ENCODE peak calls at places on chromosomes 2 and 18, in ten cellular contexts. Y, H, O, G, Z, E, D, P, B and U are unnamed samples.

GRCh38 chr2:182894174-182894573 is 27.7 kb upstream of the FRZB start:
- DNase-seq in Y (no peak), G (no peak), B (no peak), P (no peak), E (no peak), H (no peak), O (no peak), D (no peak), Z (no peak), U (no peak)

GRCh38 chr18:2905802-2906521 is 59.2 kb downstream of the EMILIN2 start:
- DNase-seq in P (peak; percentile 57), H (no peak), O (peak; percentile 52), Z (peak; percentile 87), D (peak; percentile 51), G (no peak), E (no peak), B (peak; percentile 60), Y (peak; percentile 77), U (no peak)

GRCh38 chr18:79545714-79546113 is 133.9 kb upstream of the CTDP1 start:
- DNase-seq in G (no peak), Y (peak; percentile 31), P (no peak), H (no peak), D (no peak), O (no peak), Z (peak; percentile 50), E (no peak), B (no peak), U (no peak)

GRCh38 chr2:160910681-160911080 is 249.5 kb upstream of the TANK start:
- DNase-seq in P (peak; percentile 46), D (no peak), E (no peak), Y (no peak), B (no peak), O (no peak), G (no peak), H (peak; percentile 23), Z (no peak), U (no peak)

GRCh38 chr18:65468881-65469280 is 281.9 kb upstream of the CDH7 start:
- DNase-seq in Z (no peak), Y (no peak), B (no peak), E (no peak), G (no peak), P (no peak), H (no peak), D (no peak), O (no peak), U (no peak)

GRCh38 chr2:68901561-68901960 is 30.4 kb upstream of the BMP10 start:
- DNase-seq in G (no peak), Z (no peak), O (no peak), D (no peak), E (no peak), Y (no peak), H (no peak), B (no peak), P (no peak), U (no peak)

GRCh38 chr2:183078467-183079334 is at the start of gene DUSP19:
- DNase-seq in E (peak; percentile 97), Z (peak; percentile 81), Y (peak; percentile 99), P (peak; percentile 92), B (peak; percentile 97), H (peak; percentile 80), G (peak; percentile 93), D (peak; percentile 91), O (peak; percentile 94), U (peak; percentile 88)

GRCh38 chr18:75353357-75353756 is 74.1 kb downstream of the SMIM21 start:
- DNase-seq in D (no peak), G (no peak), B (no peak), P (no peak), E (no peak), O (no peak), H (no peak), Z (no peak), Y (no peak), U (no peak)

GRCh38 chr18:49588971-49589370 is 27.1 kb downstream of the LIPG start:
- DNase-seq in Z (no peak), P (no peak), Y (no peak), H (no peak), E (no peak), G (no peak), D (no peak), O (no peak), B (no peak), U (no peak)

GRCh38 chr2:2600466-2600865 is 269.4 kb upstream of the MYT1L start:
- DNase-seq in E (no peak), H (no peak), D (no peak), Z (no peak), B (no peak), O (no peak), G (no peak), P (no peak), Y (no peak), U (no peak)

GRCh38 chr2:64838817-64839216 is 150.4 kb upstream of the SLC1A4 start:
- DNase-seq in G (no peak), D (no peak), Y (no peak), O (no peak), P (peak; percentile 71), Z (peak; percentile 71), H (peak; percentile 45), B (peak; percentile 38), E (peak; percentile 95), U (no peak)

GRCh38 chr18:79315589-79315988 is 80.1 kb upstream of the NFATC1 start:
- DNase-seq in P (no peak), B (no peak), O (no peak), G (no peak), E (no peak), H (no peak), Z (no peak), Y (no peak), D (no peak), U (no peak)

GRCh38 chr2:44118257-44118656 is 50.4 kb upstream of the PPM1B start:
- DNase-seq in P (peak; percentile 64), D (peak; percentile 23), B (no peak), Y (no peak), H (no peak), O (no peak), G (no peak), Z (no peak), E (no peak), U (no peak)

GRCh38 chr2:160419776-160420521 is 73.7 kb downstream of the RBMS1 start:
- DNase-seq in Y (no peak), G (no peak), P (peak; percentile 66), D (no peak), B (no peak), O (no peak), H (no peak), E (no peak), Z (no peak), U (no peak)

GRCh38 chr2:54570925-54571694 is 115.0 kb downstream of the SPTBN1 start:
- DNase-seq in H (peak; percentile 67), B (peak; percentile 75), G (peak; percentile 45), P (peak; percentile 97), Z (peak; percentile 72), O (no peak), Y (no peak), D (peak; percentile 89), E (peak; percentile 91), U (no peak)

GRCh38 chr18:47790036-47790435 is 140.4 kb downstream of the SMAD2 start:
- DNase-seq in D (no peak), E (no peak), O (no peak), P (no peak), Y (no peak), H (no peak), B (no peak), G (no peak), Z (no peak), U (no peak)

GRCh38 chr2:186486651-186487647 is 889 bp downstream of the ZC3H15 start:
- DNase-seq in D (no peak), H (no peak), O (no peak), P (peak; percentile 41), G (peak; percentile 7), E (peak; percentile 30), B (no peak), Y (no peak), Z (no peak), U (no peak)

GRCh38 chr2:154226931-154227330 is 355.2 kb downstream of the GALNT13 start:
- DNase-seq in B (no peak), G (no peak), O (no peak), Y (no peak), Z (no peak), P (no peak), D (no peak), H (no peak), E (no peak), U (no peak)

GRCh38 chr2:42877936-42878335 is 85.6 kb upstream of the HAAO start:
- DNase-seq in Z (no peak), H (no peak), E (no peak), B (no peak), O (no peak), P (no peak), Y (peak; percentile 12), D (no peak), G (no peak), U (no peak)
- TF ChIP-seq CTCF in Z (no peak), H (no peak), E (no peak), B (no peak), O (no peak), P (no peak), Y (no peak), D (no peak), G (no peak), U (no peak)

GRCh38 chr18:23334569-23334968 is 118.5 kb upstream of the RIOK3 start:
- DNase-seq in P (no peak), Y (no peak), B (no peak), E (no peak), G (no peak), D (no peak), O (no peak), H (no peak), Z (no peak), U (no peak)
- TF ChIP-seq CTCF in P (no peak), Y (no peak), B (no peak), E (no peak), G (no peak), D (no peak), O (no peak), H (no peak), Z (no peak), U (no peak)

DNA sequence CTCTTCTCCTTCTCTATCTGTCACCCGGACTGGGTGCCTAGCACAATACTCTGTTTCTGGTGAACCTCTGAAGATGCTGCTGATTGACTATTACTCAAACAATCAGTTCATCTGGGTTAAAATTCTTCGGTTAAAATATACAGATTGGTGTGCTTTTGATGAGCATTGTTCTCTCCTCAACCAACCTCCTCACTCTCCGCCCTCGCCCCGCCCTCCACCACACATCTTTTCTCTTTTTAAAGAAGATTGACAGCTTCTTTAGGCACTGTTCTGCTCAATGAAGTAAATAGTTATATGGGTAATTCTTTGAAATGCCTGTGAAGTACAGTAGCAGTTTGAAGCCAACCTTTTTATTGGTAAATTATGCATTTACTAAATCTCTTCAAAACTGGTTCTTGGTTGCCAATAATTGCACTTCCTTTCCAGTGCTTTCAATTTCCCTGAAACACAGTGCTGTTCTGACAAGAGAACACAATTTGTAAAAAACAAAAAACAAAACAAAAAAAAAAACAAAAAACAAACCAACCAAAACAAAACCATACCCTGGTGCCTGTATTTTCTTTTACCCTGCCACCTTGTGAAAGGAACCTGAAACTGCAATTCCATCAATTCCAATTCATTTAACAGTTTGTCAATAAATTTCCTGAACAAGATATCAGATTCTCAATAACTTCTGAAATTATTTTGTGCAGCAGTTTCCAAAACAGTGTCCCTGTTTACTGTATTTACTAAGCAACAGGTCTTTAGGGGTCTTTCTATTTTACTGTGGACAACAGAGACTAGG is 188.6 kb downstream of the LRP1B start:
- DNase-seq in G (no peak), Y (no peak), Z (no peak), B (no peak), D (no peak), O (no peak), H (no peak), E (no peak), P (no peak), U (no peak)
- TF ChIP-seq CTCF in G (peak; percentile 35), Y (peak; percentile 76), Z (peak; percentile 16), B (peak; percentile 5), D (no peak), O (no peak), H (peak; percentile 46), E (peak; percentile 35), P (no peak), U (peak; percentile 64)

GRCh38 chr2:10787176-10787968 is 25.2 kb downstream of the PDIA6 start:
- DNase-seq in D (peak; percentile 49), E (peak; percentile 35), G (peak; percentile 71), B (peak; percentile 45), Z (no peak), Y (peak; percentile 87), P (peak; percentile 10), O (peak; percentile 72), H (no peak), U (no peak)
- TF ChIP-seq CTCF in D (peak; percentile 14), E (peak; percentile 16), G (peak; percentile 65), B (no peak), Z (peak; percentile 13), Y (peak; percentile 74), P (peak; percentile 25), O (no peak), H (peak; percentile 22), U (peak; percentile 40)